ENCODE peak calls at places on chromosome 10, in four cellular contexts. M, Q, I and C are unnamed samples. For H3K4me1, the result is how much of the 10 kb centered on the place peaks cover.

GRCh38 chr10:117152668-117153067 is 14.6 kb upstream of the VAX1 start:
- DNase-seq in M (no peak), Q (no peak), I (no peak), C (no peak)

GRCh38 chr10:80486151-80486692 is 32.1 kb downstream of the TSPAN14 start:
- DNase-seq in M (no peak), Q (no peak), I (no peak), C (no peak)

GRCh38 chr10:29243750-29244149 is 45.1 kb upstream of the LYZL1 start:
- DNase-seq in M (no peak), Q (no peak), I (no peak), C (no peak)

GRCh38 chr10:25934673-25935139 is 677 bp downstream of the MYO3A start:
- DNase-seq in M (no peak), Q (peak), I (peak), C (no peak)

GRCh38 chr10:67602268-67602950 is 93.6 kb downstream of the CTNNA3 start:
- DNase-seq in M (no peak), Q (no peak), I (no peak), C (no peak)

GRCh38 chr10:119602241-119603095 is 5.7 kb upstream of the TIAL1 start:
- DNase-seq in M (no peak), Q (no peak), I (no peak), C (no peak)

GRCh38 chr10:33183658-33184057 is 150.8 kb downstream of the NRP1 start:
- DNase-seq in M (no peak), Q (no peak), I (no peak), C (no peak)

GRCh38 chr10:116268976-116269375 is 4.0 kb downstream of the GFRA1 start:
- DNase-seq in M (no peak), Q (no peak), I (no peak), C (no peak)

GRCh38 chr10:26474062-26474461 is 35.9 kb downstream of the APBB1IP start:
- DNase-seq in M (no peak), Q (no peak), I (no peak), C (no peak)

GRCh38 chr10:24238527-24239247 is 29.7 kb downstream of the KIAA1217 start:
- DNase-seq in M (no peak), Q (no peak), I (peak), C (no peak)

GRCh38 chr10:31508234-31508633 is 189.2 kb downstream of the ZEB1 start:
- DNase-seq in M (no peak), Q (no peak), I (no peak), C (no peak)

GRCh38 chr10:4354382-4354812 is 471.6 kb upstream of the AKR1E2 start:
- DNase-seq in M (no peak), Q (no peak), I (no peak), C (no peak)

GRCh38 chr10:85919358-85920022 is 447.1 kb downstream of the GRID1 start:
- DNase-seq in M (no peak), Q (no peak), I (no peak), C (no peak)

GRCh38 chr10:129417882-129418281 is 49.2 kb upstream of the MGMT start:
- DNase-seq in M (no peak), Q (no peak), I (no peak), C (no peak)

GRCh38 chr10:3538850-3539531 is 246.0 kb downstream of the KLF6 start:
- DNase-seq in M (no peak), Q (no peak), I (no peak), C (no peak)

GRCh38 chr10:59753267-59753666 is at the start of gene MRLN:
- DNase-seq in M (no peak), Q (no peak), I (no peak), C (no peak)

GRCh38 chr10:26095781-26096180 is 120.8 kb upstream of the GAD2 start:
- DNase-seq in M (no peak), Q (no peak), I (no peak), C (no peak)

GRCh38 chr10:112461029-112461887 is 14.2 kb downstream of the VTI1A start:
- DNase-seq in M (no peak), Q (no peak), I (no peak), C (no peak)

GRCh38 chr10:5983813-5984212 is 6.5 kb upstream of the IL15RA start:
- DNase-seq in M (no peak), Q (no peak), I (no peak), C (no peak)

GRCh38 chr10:78756604-78757442 is 311.9 kb upstream of the ZMIZ1 start:
- DNase-seq in M (no peak), Q (peak), I (peak), C (peak)

GRCh38 chr10:125148576-125148975 is 11.8 kb downstream of the CTBP2 start:
- DNase-seq in M (no peak), Q (no peak), I (no peak), C (no peak)

GRCh38 chr10:50517626-50518025 is 106.1 kb downstream of the SGMS1 start:
- DNase-seq in M (no peak), Q (no peak), I (no peak), C (no peak)

GRCh38 chr10:110305767-110306451 is 1.2 kb upstream of the SMNDC1 start:
- DNase-seq in M (peak), Q (no peak), I (peak), C (peak)

GRCh38 chr10:92407305-92408016 is 116.5 kb downstream of the MARCHF5 start:
- DNase-seq in M (no peak), Q (no peak), I (no peak), C (no peak)

DNA sequence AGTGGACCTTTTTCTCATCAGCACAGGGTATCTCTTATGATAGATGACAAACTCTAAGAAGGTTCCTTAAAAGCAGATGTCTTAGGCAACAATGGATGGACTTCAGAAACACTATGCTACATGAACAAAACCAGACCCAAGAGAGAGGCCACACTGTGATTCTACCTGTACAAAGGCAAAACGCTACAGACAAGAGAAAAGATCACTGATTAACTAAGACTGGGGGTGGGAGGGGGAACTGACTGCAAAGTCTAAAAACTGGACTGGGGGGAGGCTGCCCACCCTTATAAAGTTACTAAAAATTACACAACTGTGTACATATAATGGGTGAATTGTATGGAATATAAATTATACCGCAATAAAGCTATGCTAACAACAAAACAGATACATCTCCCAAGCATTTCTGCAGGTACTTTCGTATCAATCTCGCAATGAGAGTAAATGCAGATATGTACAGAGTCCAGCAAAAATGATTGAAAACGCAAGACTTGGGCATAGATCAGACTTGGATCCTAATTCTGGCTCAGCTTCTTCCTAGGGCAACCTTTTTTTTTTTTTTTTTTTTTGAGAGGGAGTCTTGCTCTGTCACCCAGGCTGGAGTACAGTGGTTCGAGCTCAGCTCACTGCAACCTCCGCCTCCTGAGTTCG is 179.7 kb downstream of the FAM107B start:
- DNase-seq in M (no peak), Q (no peak), I (no peak), C (no peak)
- H3K4me1 ChIP-seq in M (under half), Q (under half), I (under half), C (under half)

DNA sequence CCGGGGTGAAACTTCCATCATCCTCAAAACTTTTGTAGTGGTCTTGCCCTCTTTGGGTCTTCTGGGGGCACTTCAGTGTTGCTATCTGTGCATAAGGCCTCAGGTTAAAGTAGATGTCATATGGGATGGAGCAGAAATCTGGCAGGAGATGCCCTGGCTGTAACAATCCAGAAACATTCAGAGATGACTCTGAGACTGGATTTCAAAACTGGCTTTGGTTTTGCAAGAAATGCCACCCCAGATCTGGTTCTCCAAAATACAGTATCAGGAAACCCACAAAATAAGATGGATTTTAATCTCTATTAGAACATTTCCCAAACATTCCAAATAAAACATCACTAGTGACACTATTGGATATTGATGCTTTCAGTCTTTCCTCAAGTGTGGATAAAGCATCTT is 191.5 kb downstream of the REEP3 start:
- DNase-seq in M (no peak), Q (no peak), I (no peak), C (no peak)
- H3K4me3 ChIP-seq in M (no peak), Q (no peak), I (no peak), C (no peak)

DNA sequence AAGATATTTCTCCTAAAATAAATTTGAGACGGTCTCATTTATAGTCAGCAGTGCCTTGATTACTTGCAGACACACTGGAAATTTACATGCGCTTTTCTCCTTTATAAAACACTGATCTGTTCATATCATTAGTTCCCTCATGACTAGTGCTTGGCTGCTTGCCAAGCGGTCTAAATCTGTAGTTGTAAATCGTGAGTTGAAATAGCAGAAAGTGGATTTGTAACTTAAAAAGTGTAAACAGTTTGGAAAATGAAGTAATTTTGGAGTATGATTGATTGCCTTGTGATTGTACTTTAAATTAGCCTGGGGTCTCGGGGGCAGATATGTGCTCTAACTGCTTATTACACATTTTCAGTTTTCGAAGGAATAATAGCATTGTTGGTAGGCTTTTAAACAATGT is 73.1 kb downstream of the ARID5B start:
- DNase-seq in M (no peak), Q (peak), I (peak), C (peak)
- H3K4me1 ChIP-seq in M (under half), Q (under half), I (under half), C (under half)

GRCh38 chr10:58451490-58451889 is 61.2 kb upstream of the BICC1 start:
- DNase-seq in M (no peak), Q (no peak), I (no peak), C (no peak)
- H3K4me3 ChIP-seq in M (no peak), Q (no peak), I (no peak), C (no peak)

DNA sequence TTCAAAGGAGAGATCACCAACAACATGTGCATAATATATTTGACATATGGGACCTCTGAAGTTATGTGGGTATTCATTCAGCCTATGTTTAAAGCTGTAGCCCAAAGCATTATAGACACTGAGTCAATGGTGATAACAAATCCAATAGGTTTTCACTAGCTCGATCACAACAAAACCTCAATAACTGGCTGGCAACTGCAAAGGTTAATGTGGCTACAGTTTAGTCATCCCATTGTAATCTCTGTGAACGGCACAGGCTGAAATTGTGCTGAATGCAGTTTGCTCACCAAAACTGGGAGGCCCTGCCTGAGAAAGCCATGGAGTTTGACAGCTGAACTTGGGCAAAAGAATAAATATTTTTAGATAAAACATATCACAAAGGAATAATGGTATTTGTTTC is 152.4 kb upstream of the ADO start:
- DNase-seq in M (no peak), Q (no peak), I (no peak), C (no peak)
- H3K4me1 ChIP-seq in M (under half), Q (under half), I (under half), C (under half)